ENCODE peak calls at places on chromosomes 6 and 20, in seven cellular contexts. Q is fibroblast of villous mesenchyme; T is activated CD4-positive, alpha-beta T cell treated with anti-CD3 and anti-CD28 coated beads, Interleukin-2, amount 50 U/mL, for 4 hours; Y is lower leg skin; E is NCI-H2171; O is KBM-7; S is pons. B is an unnamed sample.
A peak's percentile ranks its signal among the peaks of the same experiment; 100 is the strongest.

GRCh38 chr20:44863661-44864060 is 21.8 kb upstream of the YWHAB start:
- DNase-seq in Q (no peak), T (no peak), Y (no peak), E (no peak), O (no peak), S (no peak), B (no peak)

GRCh38 chr20:43895235-43895634 is 19.4 kb upstream of the TOX2 start:
- DNase-seq in Q (no peak), T (no peak), Y (no peak), E (no peak), O (no peak), S (no peak), B (no peak)

GRCh38 chr20:58703765-58704331 is 11.2 kb downstream of the NPEPL1 start:
- DNase-seq in Q (no peak), T (no peak), Y (no peak), E (no peak), O (no peak), S (no peak), B (peak; percentile 28)

GRCh38 chr6:22708469-22708868 is 139.1 kb downstream of the HDGFL1 start:
- DNase-seq in Q (no peak), T (no peak), Y (no peak), E (no peak), O (no peak), S (no peak), B (no peak)

GRCh38 chr6:169530762-169531143 is 171.1 kb downstream of the WDR27 start:
- DNase-seq in Q (peak; percentile 17), T (no peak), Y (no peak), E (no peak), O (peak; percentile 15), S (no peak), B (no peak)

GRCh38 chr6:117602899-117603588 is 733 bp upstream of the GOPC start:
- DNase-seq in Q (no peak), T (no peak), Y (no peak), E (no peak), O (no peak), S (no peak), B (no peak)

GRCh38 chr6:35427851-35428321 is 24.3 kb upstream of the FANCE start:
- DNase-seq in Q (peak; percentile 50), T (no peak), Y (no peak), E (no peak), O (no peak), S (no peak), B (no peak)

GRCh38 chr6:137717074-137718073 is 149.7 kb upstream of the TNFAIP3 start:
- DNase-seq in Q (no peak), T (peak; percentile 68), Y (no peak), E (no peak), O (no peak), S (no peak), B (no peak)

GRCh38 chr6:130906736-130907381 is 79.7 kb downstream of the SMLR1 start:
- DNase-seq in Q (peak; percentile 79), T (no peak), Y (no peak), E (no peak), O (no peak), S (no peak), B (no peak)

GRCh38 chr6:165770430-165771082 is 107.5 kb upstream of the PDE10A start:
- DNase-seq in Q (no peak), T (no peak), Y (no peak), E (no peak), O (no peak), S (no peak), B (no peak)

GRCh38 chr6:130167655-130168054 is 55.1 kb downstream of the SAMD3 start:
- DNase-seq in Q (peak; percentile 94), T (no peak), Y (no peak), E (no peak), O (no peak), S (no peak), B (no peak)

GRCh38 chr20:47326718-47327137 is 29.8 kb downstream of the ZMYND8 start:
- DNase-seq in Q (peak; percentile 81), T (no peak), Y (no peak), E (no peak), O (no peak), S (no peak), B (no peak)

GRCh38 chr20:26216025-26216424 is 519.4 kb upstream of the ZNF337 start:
- DNase-seq in Q (no peak), T (no peak), Y (no peak), E (no peak), O (no peak), S (no peak), B (no peak)

GRCh38 chr20:10611357-10611756 is 62.4 kb downstream of the JAG1 start:
- DNase-seq in Q (peak; percentile 66), T (no peak), Y (no peak), E (no peak), O (no peak), S (peak; percentile 29), B (no peak)

GRCh38 chr20:31920275-31920855 is 31.5 kb downstream of the PDRG1 start:
- DNase-seq in Q (no peak), T (no peak), Y (no peak), E (no peak), O (no peak), S (no peak), B (no peak)

GRCh38 chr20:39822667-39823066 is 860.5 kb downstream of the DHX35 start:
- DNase-seq in Q (peak; percentile 30), T (no peak), Y (no peak), E (no peak), O (no peak), S (no peak), B (no peak)

GRCh38 chr20:58135441-58136170 is 92.8 kb downstream of the ANKRD60 start:
- DNase-seq in Q (no peak), T (no peak), Y (peak; percentile 80), E (no peak), O (no peak), S (no peak), B (peak; percentile 53)

GRCh38 chr6:131182991-131183425 is 47.7 kb downstream of the AKAP7 start:
- DNase-seq in Q (peak; percentile 57), T (no peak), Y (no peak), E (no peak), O (peak; percentile 78), S (peak; percentile 75), B (no peak)

GRCh38 chr6:27474672-27475071 is 1.8 kb upstream of the ZNF184 start:
- DNase-seq in Q (no peak), T (no peak), Y (no peak), E (no peak), O (no peak), S (no peak), B (no peak)

GRCh38 chr6:152598858-152599537 is 38.2 kb downstream of the SYNE1 start:
- DNase-seq in Q (peak; percentile 38), T (no peak), Y (no peak), E (no peak), O (no peak), S (no peak), B (no peak)

GRCh38 chr6:39401376-39401775 is 78.9 kb upstream of the KCNK16 start:
- DNase-seq in Q (no peak), T (no peak), Y (no peak), E (no peak), O (no peak), S (no peak), B (no peak)

GRCh38 chr6:100175814-100176275 is 181.8 kb upstream of the MCHR2 start:
- DNase-seq in Q (peak; percentile 86), T (no peak), Y (peak; percentile 78), E (no peak), O (no peak), S (no peak), B (no peak)

GRCh38 chr6:113610377-113610988 is 246.7 kb upstream of the MARCKS start:
- DNase-seq in Q (no peak), T (no peak), Y (no peak), E (no peak), O (no peak), S (no peak), B (no peak)

GRCh38 chr6:75204959-75205775 is 686 bp downstream of the COL12A1 start:
- DNase-seq in Q (peak; percentile 82), T (no peak), Y (peak; percentile 91), E (no peak), O (no peak), S (no peak), B (no peak)

GRCh38 chr20:17666491-17666890 is 15.6 kb downstream of the RRBP1 start:
- DNase-seq in Q (no peak), T (no peak), Y (no peak), E (no peak), O (no peak), S (peak; percentile 62), B (no peak)

GRCh38 chr6:56594699-56595098 is 48.0 kb downstream of the DST start:
- DNase-seq in Q (no peak), T (no peak), Y (no peak), E (no peak), O (no peak), S (no peak), B (no peak)

GRCh38 chr6:130009148-130009547 is 9.2 kb upstream of the L3MBTL3 start:
- DNase-seq in Q (no peak), T (no peak), Y (no peak), E (no peak), O (peak; percentile 16), S (no peak), B (no peak)

GRCh38 chr6:33507261-33507660 is 52.9 kb downstream of the ZBTB9 start:
- DNase-seq in Q (no peak), T (no peak), Y (no peak), E (no peak), O (no peak), S (no peak), B (no peak)

GRCh38 chr20:19996970-19997369 is 20.2 kb upstream of the NAA20 start:
- DNase-seq in Q (no peak), T (no peak), Y (no peak), E (no peak), O (no peak), S (no peak), B (no peak)

GRCh38 chr6:169256518-169256917 is 2.9 kb upstream of the THBS2 start:
- DNase-seq in Q (no peak), T (no peak), Y (peak; percentile 59), E (no peak), O (no peak), S (no peak), B (no peak)

GRCh38 chr6:121533321-121533841 is 97.9 kb downstream of the GJA1 start:
- DNase-seq in Q (no peak), T (no peak), Y (no peak), E (no peak), O (no peak), S (no peak), B (no peak)

GRCh38 chr6:166312832-166313231 is 4.6 kb upstream of the PRR18 start:
- DNase-seq in Q (no peak), T (no peak), Y (no peak), E (no peak), O (no peak), S (no peak), B (no peak)

GRCh38 chr6:35663001-35663400 is 25.7 kb downstream of the FKBP5 start:
- DNase-seq in Q (peak; percentile 39), T (no peak), Y (no peak), E (no peak), O (no peak), S (peak; percentile 38), B (no peak)

GRCh38 chr6:112539355-112539754 is 192.2 kb downstream of the RFPL4B start:
- DNase-seq in Q (no peak), T (no peak), Y (no peak), E (peak; percentile 18), O (no peak), S (no peak), B (no peak)

GRCh38 chr6:114739656-114740055 is 396.8 kb upstream of the HS3ST5 start:
- DNase-seq in Q (no peak), T (no peak), Y (no peak), E (peak; percentile 83), O (no peak), S (no peak), B (no peak)

GRCh38 chr6:153949606-153950005 is 89.4 kb upstream of the OPRM1 start:
- DNase-seq in Q (no peak), T (no peak), Y (no peak), E (no peak), O (no peak), S (no peak), B (no peak)

GRCh38 chr20:32206383-32207210 is 946 bp downstream of the PLAGL2 start:
- DNase-seq in Q (no peak), T (peak; percentile 25), Y (no peak), E (no peak), O (no peak), S (no peak), B (no peak)